ENCODE peak calls at places on chromosomes 4 and X, in five cellular contexts. A is ovary, J is AG09309, X is fibroblast of lung, L is HFFc6. R is an unnamed sample.

GRCh38 chr4:163554870-163555465 is 60.5 kb downstream of the TMA16 start:
- DNase-seq in X (no peak), A (no peak), L (peak; percentile 29), J (no peak), R (no peak)

GRCh38 chr4:148162554-148162953 is 279.7 kb downstream of the NR3C2 start:
- DNase-seq in L (no peak), A (no peak), X (no peak), J (no peak), R (no peak)

GRCh38 chr4:153409412-153409811 is 56.7 kb upstream of the TMEM131L start:
- DNase-seq in L (peak; percentile 68), X (peak; percentile 85), A (no peak), J (no peak), R (no peak)

GRCh38 chr4:38529189-38530115 is 134.5 kb upstream of the KLF3 start:
- DNase-seq in A (no peak), X (no peak), L (no peak), J (no peak), R (no peak)

GRCh38 chr4:140151700-140152014 is 2.3 kb downstream of the MAML3 start:
- DNase-seq in L (peak; percentile 52), X (peak; percentile 92), J (no peak), A (peak; percentile 84), R (peak; percentile 57)

GRCh38 chrX:77431227-77431626 is 16.0 kb upstream of the FGF16 start:
- DNase-seq in X (peak; percentile 61), J (peak; percentile 34), A (no peak), L (peak; percentile 38), R (peak; percentile 27)

GRCh38 chr4:181613210-181613609 is 630.0 kb upstream of the TENM3 start:
- DNase-seq in A (no peak), J (no peak), L (no peak), X (no peak), R (no peak)

GRCh38 chrX:9144643-9145290 is 110.8 kb upstream of the FAM9B start:
- DNase-seq in X (no peak), A (no peak), L (no peak), J (no peak), R (no peak)

GRCh38 chr4:147590249-147590920 is 26.8 kb upstream of the TMEM184C start:
- DNase-seq in L (peak; percentile 45), A (peak; percentile 78), J (no peak), X (peak; percentile 52), R (peak; percentile 51)

GRCh38 chr4:61520176-61520575 is 320.1 kb downstream of the ADGRL3 start:
- DNase-seq in A (no peak), J (no peak), L (no peak), X (peak; percentile 61), R (no peak)

GRCh38 chr4:185567828-185568442 is 32.6 kb upstream of the PDLIM3 start:
- DNase-seq in L (peak; percentile 3), A (peak; percentile 64), J (no peak), X (peak; percentile 74), R (no peak)

GRCh38 chrX:7110821-7111276 is 36.7 kb upstream of the STS start:
- DNase-seq in X (peak; percentile 9), A (no peak), L (no peak), J (no peak), R (no peak)

GRCh38 chr4:86934772-86935498 is at the start of gene AFF1:
- DNase-seq in A (peak; percentile 88), L (peak; percentile 91), X (peak; percentile 86), J (no peak), R (peak; percentile 48)

GRCh38 chr4:185708348-185708747 is 103.6 kb downstream of the SORBS2 start:
- DNase-seq in X (peak; percentile 86), A (no peak), L (peak; percentile 13), J (no peak), R (no peak)

GRCh38 chr4:1856071-1856919 is at the start of gene LETM1:
- DNase-seq in X (peak; percentile 94), J (peak; percentile 85), A (peak; percentile 95), L (peak; percentile 91), R (peak; percentile 69)

GRCh38 chr4:141636077-141636770 is at the start of gene IL15:
- DNase-seq in J (no peak), X (peak; percentile 61), L (peak; percentile 32), A (peak; percentile 31), R (no peak)

GRCh38 chr4:20050768-20051167 is 200.9 kb upstream of the SLIT2 start:
- DNase-seq in A (no peak), J (no peak), L (no peak), X (no peak), R (no peak)

GRCh38 chr4:173531085-173531965 is 1.3 kb upstream of the HAND2 start:
- DNase-seq in L (no peak), X (no peak), A (peak; percentile 40), J (no peak), R (no peak)

GRCh38 chr4:76203541-76203940 is 10.1 kb downstream of the SCARB2 start:
- DNase-seq in L (no peak), A (no peak), X (no peak), J (no peak), R (no peak)

GRCh38 chr4:52560844-52561280 is 98.2 kb downstream of the USP46 start:
- DNase-seq in A (no peak), L (peak; percentile 91), J (peak; percentile 70), X (peak; percentile 84), R (no peak)

GRCh38 chrX:22541926-22542325 is 269.2 kb downstream of the CBLL2 start:
- DNase-seq in X (peak; percentile 50), L (no peak), J (no peak), A (no peak), R (no peak)

GRCh38 chrX:107659768-107660167 is 31.5 kb downstream of the PRPS1 start:
- DNase-seq in A (no peak), L (peak; percentile 44), J (no peak), X (peak; percentile 35), R (no peak)

GRCh38 chr4:101696276-101697010 is 94.1 kb upstream of the BANK1 start:
- DNase-seq in L (no peak), X (no peak), A (no peak), J (no peak), R (no peak)

GRCh38 chr4:75142377-75142776 is 209.5 kb downstream of the PARM1 start:
- DNase-seq in A (no peak), L (peak; percentile 29), J (no peak), X (peak; percentile 1), R (no peak)

GRCh38 chrX:39716802-39717540 is 380.8 kb downstream of the BCOR start:
- DNase-seq in X (no peak), J (no peak), A (no peak), L (no peak), R (no peak)

GRCh38 chr4:7860600-7861158 is 79.0 kb downstream of the AFAP1 start:
- DNase-seq in A (no peak), L (no peak), X (no peak), J (no peak), R (no peak)

DNA sequence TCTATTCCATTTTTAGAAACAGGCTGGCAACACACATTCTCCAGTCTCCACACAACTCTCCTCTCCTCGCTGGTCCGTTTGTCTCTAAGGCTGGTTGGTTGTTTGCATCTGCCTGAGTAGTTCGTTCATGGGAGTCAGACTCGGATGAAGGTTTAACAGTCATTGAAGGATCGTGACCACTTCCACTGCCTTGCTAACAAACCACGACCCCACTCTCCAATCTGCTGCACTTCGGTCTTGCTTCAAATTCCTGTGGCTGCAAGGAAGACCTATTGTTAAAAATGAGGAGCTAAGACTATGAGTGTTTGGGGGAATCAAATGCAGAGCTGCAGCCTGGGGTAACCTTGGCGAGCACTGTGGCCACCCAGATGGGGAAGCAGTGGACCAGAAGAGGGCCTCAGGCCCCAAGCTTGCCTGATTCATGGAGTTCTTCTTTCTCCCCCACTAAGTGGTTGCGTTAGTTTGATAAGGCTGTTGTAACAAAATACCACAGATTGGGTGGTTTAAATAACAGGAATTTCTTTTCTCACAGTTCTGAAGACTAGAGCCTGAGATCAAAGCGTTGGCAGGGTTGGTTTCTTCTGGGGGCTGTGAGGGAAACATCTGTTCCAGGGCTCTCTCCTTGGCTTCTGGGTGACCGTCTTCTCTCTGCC is 105.6 kb upstream of the GATB start:
- DNase-seq in L (no peak), X (peak; percentile 49), J (peak; percentile 29), A (no peak), R (no peak)
- TF ChIP-seq CTCF in L (no peak), X (no peak), J (peak; percentile 30), A (no peak), R (no peak)

GRCh38 chr4:11720292-11720691 is 291.6 kb upstream of the HS3ST1 start:
- DNase-seq in J (no peak), X (peak; percentile 45), A (no peak), L (peak; percentile 35), R (no peak)
- TF ChIP-seq CTCF in J (peak; percentile 51), X (peak; percentile 54), A (no peak), L (peak; percentile 81), R (peak; percentile 46)

GRCh38 chr4:92253550-92253949 is 50.2 kb upstream of the GRID2 start:
- DNase-seq in J (no peak), X (no peak), L (no peak), A (no peak), R (no peak)

GRCh38 chr4:92253986-92254671 is 49.6 kb upstream of the GRID2 start:
- DNase-seq in J (no peak), A (no peak), X (no peak), L (no peak), R (no peak)

GRCh38 chr4:92252846-92253245 is 50.9 kb upstream of the GRID2 start:
- DNase-seq in L (no peak), A (no peak), J (no peak), X (no peak), R (no peak)

GRCh38 chr4:92255920-92256244 is 47.9 kb upstream of the GRID2 start:
- DNase-seq in X (no peak), L (no peak), J (no peak), A (no peak), R (no peak)

GRCh38 chr4:92254767-92255442 is 48.9 kb upstream of the GRID2 start:
- DNase-seq in J (no peak), L (no peak), X (no peak), A (no peak), R (no peak)
- TF ChIP-seq CTCF in J (no peak), L (no peak), X (no peak), A (no peak), R (no peak)

GRCh38 chrX:115940348-115940747 is 230.2 kb upstream of the AGTR2 start:
- DNase-seq in A (no peak), J (no peak), L (no peak), X (no peak), R (no peak)

GRCh38 chrX:115939636-115940160 is 230.8 kb upstream of the AGTR2 start:
- DNase-seq in L (no peak), X (no peak), J (no peak), A (no peak), R (no peak)

GRCh38 chrX:115939070-115939469 is 231.5 kb upstream of the AGTR2 start:
- DNase-seq in A (no peak), L (no peak), X (no peak), J (no peak), R (no peak)

GRCh38 chrX:115941388-115941787 is 229.2 kb upstream of the AGTR2 start:
- DNase-seq in A (no peak), L (no peak), J (no peak), X (no peak), R (no peak)

GRCh38 chrX:115940888-115941332 is 229.6 kb upstream of the AGTR2 start:
- DNase-seq in L (no peak), J (peak; percentile 23), X (peak; percentile 15), A (peak; percentile 77), R (no peak)
- TF ChIP-seq CTCF in L (no peak), J (peak; percentile 47), X (no peak), A (peak; percentile 52), R (no peak)

GRCh38 chr4:46937493-46937892 is 28.4 kb upstream of the COX7B2 start:
- DNase-seq in A (no peak), J (no peak), X (peak; percentile 22), L (no peak), R (no peak)
- TF ChIP-seq CTCF in A (no peak), J (no peak), X (no peak), L (peak; percentile 60), R (no peak)

R was measured in HFF-Myc.